ENCODE peak calls at places on chromosomes 5 and 9, in six cellular contexts. F is HCT116, V is H1, T is NT2/D1, K is K562, Q is HepG2. I is an unnamed sample.

GRCh38 chr5:180316586-180316985 is 24.7 kb upstream of the MAPK9 start:
- DNase-seq in Q (no peak), K (no peak), V (no peak), T (no peak), F (no peak), I (no peak)

GRCh38 chr5:121968910-121969607 is 7.3 kb downstream of the SRFBP1 start:
- DNase-seq in F (peak; percentile 61), K (peak; percentile 15), Q (no peak), V (no peak), T (no peak), I (no peak)

GRCh38 chr9:86723351-86723750 is 224.0 kb downstream of the GAS1 start:
- DNase-seq in T (no peak), F (no peak), Q (no peak), V (no peak), K (no peak), I (no peak)

GRCh38 chr5:135159626-135160025 is 125.6 kb upstream of the PITX1 start:
- DNase-seq in K (no peak), V (no peak), T (no peak), Q (no peak), F (no peak), I (no peak)

GRCh38 chr5:156272139-156272538 is 54.8 kb upstream of the SGCD start:
- DNase-seq in K (no peak), Q (no peak), F (no peak), V (no peak), T (no peak), I (no peak)

GRCh38 chr9:98570663-98571440 is 137.9 kb downstream of the GABBR2 start:
- DNase-seq in V (no peak), T (peak; percentile 22), Q (no peak), F (no peak), K (peak; percentile 63), I (no peak)

GRCh38 chr5:76473676-76474075 is 70.6 kb downstream of the IQGAP2 start:
- DNase-seq in Q (no peak), V (no peak), T (no peak), K (peak; percentile 12), F (no peak), I (no peak)

GRCh38 chr5:113081881-113082546 is 105.4 kb downstream of the DCP2 start:
- DNase-seq in Q (no peak), K (no peak), T (no peak), F (no peak), V (no peak), I (no peak)

GRCh38 chr9:99167694-99168093 is 54.0 kb downstream of the ALG2 start:
- DNase-seq in V (no peak), Q (no peak), F (no peak), K (no peak), T (no peak), I (no peak)

GRCh38 chr5:118533166-118533565 is 455.2 kb downstream of the DTWD2 start:
- DNase-seq in F (no peak), K (no peak), T (no peak), Q (no peak), V (no peak), I (no peak)

GRCh38 chr5:91166040-91166807 is 216.9 kb downstream of the ARRDC3 start:
- DNase-seq in V (no peak), Q (no peak), K (no peak), T (no peak), F (no peak), I (no peak)

GRCh38 chr5:177312649-177313181 is 1.0 kb upstream of the MXD3 start:
- DNase-seq in Q (peak; percentile 43), V (no peak), T (no peak), K (peak; percentile 85), F (peak; percentile 51), I (no peak)

GRCh38 chr5:40437452-40437861 is 242.3 kb upstream of the PTGER4 start:
- DNase-seq in K (no peak), T (no peak), F (no peak), Q (no peak), V (no peak), I (no peak)

GRCh38 chr9:15354713-15355112 is 47.7 kb upstream of the TTC39B start:
- DNase-seq in K (no peak), T (peak; percentile 70), F (no peak), Q (peak; percentile 67), V (no peak), I (no peak)

GRCh38 chr5:43313854-43314457 is 744 bp upstream of the HMGCS1 start:
- DNase-seq in F (no peak), Q (no peak), K (peak; percentile 39), T (no peak), V (no peak), I (no peak)

GRCh38 chr9:137044502-137045177 is 1.3 kb downstream of the NPDC1 start:
- DNase-seq in K (no peak), V (no peak), Q (no peak), T (no peak), F (no peak), I (no peak)

GRCh38 chr9:114805670-114806551 is at the start of gene TNFSF15:
- DNase-seq in F (no peak), Q (peak; percentile 49), K (no peak), V (peak; percentile 15), T (peak; percentile 25), I (peak; percentile 43)

GRCh38 chr9:94108584-94108983 is 24.3 kb downstream of the PTPDC1 start:
- DNase-seq in V (no peak), T (no peak), F (no peak), K (no peak), Q (no peak), I (no peak)

GRCh38 chr5:105503950-105504349 is 1941.4 kb upstream of the NUDT12 start:
- DNase-seq in Q (no peak), K (no peak), F (no peak), T (no peak), V (no peak), I (no peak)

GRCh38 chr5:133382661-133383579 is 229.4 kb downstream of the FSTL4 start:
- DNase-seq in Q (no peak), V (no peak), T (no peak), K (no peak), F (no peak), I (no peak)

GRCh38 chr9:21395778-21396717 is 10.8 kb upstream of the IFNA2 start:
- DNase-seq in V (no peak), F (peak; percentile 21), K (no peak), T (no peak), Q (peak; percentile 10), I (no peak)

GRCh38 chr5:66848749-66849641 is 252.8 kb downstream of the MAST4 start:
- DNase-seq in F (no peak), T (no peak), Q (no peak), K (no peak), V (no peak), I (no peak)

GRCh38 chr5:158414333-158414762 is 555.4 kb upstream of the CLINT1 start:
- DNase-seq in V (no peak), F (no peak), T (no peak), K (no peak), Q (no peak), I (no peak)

GRCh38 chr5:81315336-81315735 is 13.9 kb downstream of the ZCCHC9 start:
- DNase-seq in Q (no peak), F (no peak), K (no peak), V (no peak), T (no peak), I (no peak)

GRCh38 chr5:180291234-180291940 is 496 bp downstream of the MAPK9 start:
- DNase-seq in T (no peak), F (no peak), Q (no peak), V (no peak), K (peak; percentile 39), I (no peak)

GRCh38 chr9:118882674-118883073 is 486.6 kb downstream of the BRINP1 start:
- DNase-seq in V (no peak), F (no peak), T (no peak), K (no peak), Q (no peak), I (no peak)

DNA sequence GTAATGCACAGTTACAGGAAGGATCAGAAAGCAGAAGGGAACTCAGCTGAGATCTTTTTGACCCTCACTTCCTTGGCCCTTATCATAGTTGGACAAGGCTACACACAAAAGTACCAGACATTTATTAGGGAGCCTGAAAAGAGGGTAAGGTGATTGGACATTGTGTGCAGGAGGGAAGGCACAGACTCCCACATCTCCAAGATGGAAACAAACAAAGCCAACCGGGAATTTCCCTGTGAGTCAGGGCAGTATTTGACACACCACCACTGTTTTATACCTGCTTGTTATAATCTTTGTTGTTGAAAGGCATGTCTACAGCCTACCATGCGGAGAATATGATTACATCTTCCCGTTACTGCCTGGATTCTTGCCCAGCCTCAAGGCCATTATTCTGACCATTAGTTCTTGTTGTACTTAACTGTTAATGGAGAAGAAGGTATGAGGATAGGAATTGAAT is 3.0 kb upstream of the CCNG1 start:
- DNase-seq in V (no peak), T (no peak), K (peak; percentile 71), Q (no peak), F (no peak), I (no peak)
- TF ChIP-seq ZNF274 in V (no peak), T (no peak), K (no peak), Q (no peak), F (no peak), I (no peak)

GRCh38 chr9:132168851-132169250 is 7.0 kb downstream of the NTNG2 start:
- DNase-seq in F (no peak), Q (no peak), K (no peak), V (no peak), T (no peak), I (no peak)
- H3K9ac ChIP-seq in F (no peak overlapping the region), Q (no peak overlapping the region), K (no peak overlapping the region), V (no peak overlapping the region), T (no peak overlapping the region), I (no peak overlapping the region)

DNA sequence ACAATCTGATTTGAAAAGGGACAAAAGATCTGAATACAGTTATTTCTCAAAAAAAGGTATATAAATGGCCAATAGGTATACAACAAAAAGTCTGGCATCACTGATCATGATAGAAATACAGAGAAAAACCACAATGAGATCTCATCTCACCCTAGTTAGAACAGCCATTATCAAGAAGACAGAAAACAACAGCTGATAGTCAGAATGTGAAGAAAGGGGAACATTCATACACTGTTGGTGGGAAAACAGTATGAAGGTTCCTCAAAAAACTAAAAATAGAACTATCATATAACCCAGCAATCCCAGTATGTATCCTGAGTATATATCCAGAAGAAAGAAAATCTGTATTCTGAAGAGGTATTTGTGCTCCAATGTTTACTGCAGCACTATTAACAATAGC is 75.7 kb upstream of the OR2K2 start:
- DNase-seq in T (no peak), K (no peak), F (no peak), Q (no peak), V (no peak), I (no peak)
- TF ChIP-seq ZNF274 in T (no peak), K (no peak), F (no peak), Q (no peak), V (no peak), I (no peak)

DNA sequence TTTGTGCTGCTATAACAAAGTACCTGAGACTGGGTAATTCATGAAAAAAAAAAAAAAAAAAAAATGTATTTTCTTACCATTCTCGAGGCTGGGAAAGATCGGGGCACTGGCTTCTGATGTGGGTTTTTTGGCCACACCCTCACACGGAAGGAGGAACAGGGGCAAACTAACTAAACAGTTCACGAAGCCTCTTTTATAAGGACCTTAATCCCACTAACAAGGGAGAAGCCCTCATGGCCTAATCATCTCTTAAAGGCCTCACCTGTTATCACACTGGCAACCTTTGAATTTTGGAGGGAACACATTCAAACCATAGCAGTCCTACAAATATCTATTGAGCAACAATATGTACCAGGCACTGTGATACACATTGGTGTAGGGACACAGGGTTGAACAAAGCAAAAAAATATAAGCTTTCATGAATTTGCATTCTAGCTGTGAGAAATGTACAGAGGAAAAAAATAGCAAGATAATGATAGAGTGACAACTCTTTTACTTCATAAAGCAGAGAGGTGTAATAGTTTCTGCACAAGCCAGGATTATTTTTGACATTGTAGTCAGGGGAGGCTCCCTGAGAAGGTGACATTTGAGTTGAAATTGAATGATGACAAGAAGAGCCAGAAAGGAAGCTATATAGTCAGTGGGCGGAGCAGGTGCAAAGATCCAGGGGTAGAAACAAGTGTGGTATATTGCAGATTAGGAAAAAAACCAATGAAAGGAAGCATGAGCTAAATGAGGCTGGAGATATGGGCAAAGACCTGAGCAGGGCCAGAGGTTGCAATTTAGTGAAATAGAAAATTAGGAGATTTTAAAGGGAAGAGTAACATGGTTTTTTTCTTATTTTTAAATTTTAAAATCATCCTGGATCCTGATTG is 68.1 kb upstream of the GRAMD2B start:
- DNase-seq in T (no peak), Q (no peak), V (no peak), F (no peak), K (no peak), I (no peak)
- H3K9ac ChIP-seq in T (no peak overlapping the region), Q (no peak overlapping the region), V (no peak overlapping the region), F (peak overlapping the region; percentile 19), K (no peak overlapping the region), I (no peak overlapping the region)

I was measured in GM12878.